ENCODE peak calls at places on chromosomes 4 and X, in six cellular contexts. K, S, O, X, C and P are unnamed samples.

GRCh38 chrX:110509778-110510510 is 151.3 kb downstream of the RTL9 start:
- DNase-seq in C (no peak), K (no peak), S (no peak), O (no peak), X (no peak), P (peak)

GRCh38 chr4:71261633-71262121 is 77.1 kb upstream of the SLC4A4 start:
- DNase-seq in S (no peak), X (no peak), K (no peak), C (no peak), O (no peak), P (no peak)

GRCh38 chrX:24079405-24079804 is 24.6 kb downstream of the EIF2S3 start:
- DNase-seq in S (no peak), C (no peak), X (no peak), O (no peak), K (no peak), P (no peak)

GRCh38 chr4:155403886-155404285 is 27.1 kb upstream of the MAP9 start:
- DNase-seq in O (no peak), S (no peak), K (no peak), C (peak), X (no peak), P (peak)

GRCh38 chr4:14115106-14115505 is 487.6 kb upstream of the BOD1L1 start:
- DNase-seq in S (no peak), C (no peak), O (no peak), X (no peak), K (no peak), P (no peak)

GRCh38 chrX:23031600-23031999 is 31.8 kb downstream of the DDX53 start:
- DNase-seq in X (no peak), C (no peak), K (no peak), O (no peak), S (no peak), P (no peak)

GRCh38 chr4:79237836-79238235 is 88.0 kb downstream of the NAA11 start:
- DNase-seq in O (no peak), C (no peak), S (no peak), K (no peak), X (no peak), P (no peak)

GRCh38 chrX:69082753-69083150 is 82.5 kb downstream of the PJA1 start:
- DNase-seq in K (no peak), C (no peak), O (no peak), S (no peak), X (no peak), P (no peak)

GRCh38 chr4:40372651-40373050 is 37.5 kb downstream of the CHRNA9 start:
- DNase-seq in O (no peak), K (no peak), X (no peak), S (no peak), C (no peak), P (no peak)

GRCh38 chrX:7145454-7145853 is 2.1 kb upstream of the STS start:
- DNase-seq in K (no peak), O (no peak), C (no peak), S (no peak), X (no peak), P (no peak)

GRCh38 chr4:19227701-19228100 is 1024.0 kb upstream of the SLIT2 start:
- DNase-seq in S (no peak), K (no peak), X (no peak), C (no peak), O (no peak), P (peak)

GRCh38 chr4:40886931-40887330 is 137.2 kb downstream of the NSUN7 start:
- DNase-seq in K (no peak), S (no peak), O (no peak), C (no peak), X (no peak), P (no peak)

GRCh38 chr4:76748649-76749048 is 149.3 kb downstream of the SOWAHB start:
- DNase-seq in S (no peak), K (no peak), O (no peak), C (peak), X (no peak), P (no peak)

GRCh38 chr4:104531390-104531789 is 36.7 kb upstream of the CXXC4 start:
- DNase-seq in O (no peak), K (no peak), X (no peak), S (no peak), C (no peak), P (no peak)

GRCh38 chr4:39032218-39033085 is at the start of gene TMEM156:
- DNase-seq in S (no peak), X (no peak), O (no peak), K (no peak), C (peak), P (peak)

DNA sequence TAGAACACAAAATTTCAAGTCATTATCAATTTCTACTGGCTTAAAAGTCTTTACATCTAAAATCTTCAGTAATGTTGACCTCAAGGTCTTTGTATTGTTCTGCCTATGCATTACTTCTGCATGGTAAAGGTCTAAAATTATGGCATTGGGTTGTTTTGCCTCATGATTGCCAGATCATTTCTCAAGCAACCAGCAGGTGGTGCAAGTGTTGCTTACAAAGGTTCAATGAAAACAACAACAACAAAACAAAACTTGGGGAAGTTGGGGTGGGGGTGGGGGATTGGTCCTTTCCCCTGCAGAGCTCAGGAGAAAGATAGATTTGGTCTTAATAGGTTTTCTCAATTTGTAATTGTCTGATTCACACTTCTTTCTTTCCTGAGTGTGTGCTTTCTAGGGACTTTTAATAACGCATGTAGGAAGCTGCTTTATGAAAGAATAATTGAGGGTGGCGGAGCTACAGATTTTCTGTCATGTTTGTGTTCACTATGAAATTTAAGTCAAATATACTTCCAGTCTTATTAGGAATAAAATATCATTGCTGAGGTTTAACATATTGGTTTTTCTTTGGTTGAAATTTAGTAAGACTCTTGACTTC is 145.1 kb downstream of the COL4A5 start:
- DNase-seq in S (no peak), O (no peak), X (no peak), K (no peak), C (no peak), P (no peak)
- TF ChIP-seq CTCF in S (no peak), O (no peak), X (peak), K (peak), C (peak), P (peak)

GRCh38 chrX:49877397-49878101 is 1.7 kb upstream of the USP27X start:
- DNase-seq in S (no peak), C (no peak), O (no peak), K (no peak), X (no peak), P (peak)

GRCh38 chrX:49878128-49878833 is 1.0 kb upstream of the USP27X start:
- DNase-seq in X (no peak), K (no peak), S (no peak), O (no peak), C (no peak), P (no peak)

GRCh38 chrX:49878834-49879655 is at the start of gene USP27X:
- DNase-seq in K (peak), O (peak), C (peak), S (peak), X (peak), P (peak)

GRCh38 chrX:49880668-49881067 is 1.4 kb downstream of the USP27X start:
- DNase-seq in C (no peak), X (no peak), S (no peak), K (no peak), O (no peak), P (no peak)

GRCh38 chrX:49879656-49880277 is 483 bp downstream of the USP27X start:
- DNase-seq in C (no peak), O (no peak), S (no peak), X (no peak), K (no peak), P (no peak)
- H3K4me3 ChIP-seq in C (peak), O (peak), S (peak), X (peak), K (peak), P (peak)

GRCh38 chr4:183012862-183013855 is 85.9 kb upstream of the WWC2 start:
- DNase-seq in X (no peak), K (no peak), C (no peak), O (no peak), S (no peak), P (no peak)
- TF ChIP-seq CTCF in X (no peak), K (no peak), C (no peak), O (peak), S (no peak), P (no peak)

GRCh38 chr4:571838-572572 is 4.1 kb downstream of the TMEM271 start:
- DNase-seq in C (no peak), S (no peak), K (no peak), X (no peak), O (no peak), P (no peak)
- H3K4me3 ChIP-seq in C (no peak), S (no peak), K (no peak), X (no peak), O (no peak), P (no peak)

GRCh38 chr4:133320576-133321170 is 171.6 kb downstream of the PCDH10 start:
- DNase-seq in X (no peak), O (no peak), C (peak), S (no peak), K (no peak), P (peak)
- TF ChIP-seq CTCF in X (peak), O (peak), C (peak), S (no peak), K (peak), P (peak)

GRCh38 chr4:336099-336892 is 1.3 kb upstream of the ZNF141 start:
- DNase-seq in C (peak), K (peak), O (peak), X (no peak), S (no peak), P (peak)
- H3K4me3 ChIP-seq in C (peak), K (peak), O (peak), X (peak), S (peak), P (peak)